ENCODE peak calls at places on chromosomes 5 and 9, in six cellular contexts. U, J, Y, E, V and H are unnamed samples.

GRCh38 chr5:21219255-21219654 is 1231.3 kb upstream of the CDH18 start:
- DNase-seq in U (no peak), J (no peak), Y (no peak), E (no peak), V (no peak), H (no peak)

GRCh38 chr5:180166168-180166567 is 42.8 kb downstream of the RASGEF1C start:
- DNase-seq in U (no peak), J (no peak), Y (no peak), E (no peak), V (no peak), H (no peak)

GRCh38 chr5:66144799-66145390 is 795 bp downstream of the SREK1 start:
- DNase-seq in U (peak), J (no peak), Y (peak), E (no peak), V (peak), H (peak)

GRCh38 chr9:134396258-134396742 is 70.0 kb downstream of the RXRA start:
- DNase-seq in U (no peak), J (peak), Y (no peak), E (no peak), V (no peak), H (peak)

GRCh38 chr9:98314381-98315066 is 59.1 kb upstream of the TBC1D2 start:
- DNase-seq in U (no peak), J (no peak), Y (no peak), E (no peak), V (no peak), H (peak)

GRCh38 chr9:98906273-98907040 is 37.2 kb upstream of the COL15A1 start:
- DNase-seq in U (no peak), J (no peak), Y (no peak), E (peak), V (no peak), H (no peak)

GRCh38 chr5:179623906-179624741 is 653 bp upstream of the HNRNPH1 start:
- DNase-seq in U (no peak), J (no peak), Y (peak), E (peak), V (peak), H (peak)

GRCh38 chr9:21096172-21096900 is 18.6 kb upstream of the IFNB1 start:
- DNase-seq in U (no peak), J (peak), Y (peak), E (no peak), V (no peak), H (peak)

GRCh38 chr5:26889810-26890209 is 148.6 kb downstream of the CDH9 start:
- DNase-seq in U (no peak), J (no peak), Y (no peak), E (no peak), V (no peak), H (no peak)

DNA sequence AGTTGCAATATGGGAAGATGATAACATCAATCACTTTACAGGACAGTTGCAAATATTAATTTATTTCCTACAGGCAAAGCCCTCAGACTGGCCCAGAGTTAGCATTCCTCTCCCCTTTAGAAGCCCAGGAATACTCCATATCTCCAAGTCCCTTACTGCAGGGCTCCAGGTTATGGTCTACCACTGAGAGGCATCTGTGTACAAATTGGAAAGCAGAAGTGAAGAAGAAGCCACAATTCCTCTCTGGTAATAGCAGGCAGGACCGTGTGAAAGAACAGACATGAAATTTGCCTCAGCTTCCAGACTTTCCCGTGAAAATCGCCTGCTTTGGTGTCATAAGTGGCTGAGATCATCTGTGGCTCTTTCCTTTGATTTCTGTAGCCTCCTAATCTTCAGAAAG is 289.6 kb downstream of the GLIS3 start:
- DNase-seq in U (no peak), J (no peak), Y (no peak), E (no peak), V (no peak), H (no peak)
- TF ChIP-seq MYC in U (no peak), J (no peak), Y (no peak), E (no peak), V (no peak), H (no peak)

DNA sequence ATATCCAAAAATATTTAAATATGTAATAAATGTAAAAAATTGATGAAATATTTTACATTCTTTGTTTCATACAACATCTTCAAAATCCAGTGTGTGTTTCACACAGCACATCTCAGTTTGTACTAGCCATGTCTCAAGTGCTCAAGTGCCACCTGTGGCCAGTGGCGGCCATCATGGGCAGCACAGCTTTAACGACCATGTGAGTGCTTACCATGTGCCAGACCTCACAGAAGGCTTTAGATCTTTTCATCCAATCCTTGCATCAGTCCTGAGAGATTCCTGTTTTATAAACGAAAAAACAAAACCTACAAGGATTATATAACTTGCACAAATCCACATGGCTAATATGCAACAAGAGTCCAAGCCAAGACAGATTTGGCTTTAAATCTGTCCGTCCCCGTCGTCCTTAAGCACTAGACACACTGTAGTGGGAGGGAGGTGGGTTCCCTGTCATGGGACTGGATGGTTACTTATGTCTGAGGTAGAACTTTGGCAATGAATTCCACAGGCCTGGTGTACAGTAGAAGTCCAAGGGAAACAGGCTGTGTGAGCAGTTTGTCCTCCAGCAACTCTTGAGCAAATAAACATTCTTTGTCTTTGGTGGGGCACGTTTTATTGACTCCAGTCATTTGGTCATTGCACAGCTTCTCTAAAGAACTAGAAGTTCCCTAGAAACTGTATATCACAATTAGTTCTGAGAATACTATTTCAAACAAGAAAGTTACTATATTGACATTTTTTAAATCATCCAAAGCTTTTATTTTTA is 25.0 kb upstream of the F2R start:
- DNase-seq in U (no peak), J (no peak), Y (peak), E (no peak), V (peak), H (no peak)
- TF ChIP-seq MYC in U (no peak), J (no peak), Y (no peak), E (no peak), V (no peak), H (no peak)

DNA sequence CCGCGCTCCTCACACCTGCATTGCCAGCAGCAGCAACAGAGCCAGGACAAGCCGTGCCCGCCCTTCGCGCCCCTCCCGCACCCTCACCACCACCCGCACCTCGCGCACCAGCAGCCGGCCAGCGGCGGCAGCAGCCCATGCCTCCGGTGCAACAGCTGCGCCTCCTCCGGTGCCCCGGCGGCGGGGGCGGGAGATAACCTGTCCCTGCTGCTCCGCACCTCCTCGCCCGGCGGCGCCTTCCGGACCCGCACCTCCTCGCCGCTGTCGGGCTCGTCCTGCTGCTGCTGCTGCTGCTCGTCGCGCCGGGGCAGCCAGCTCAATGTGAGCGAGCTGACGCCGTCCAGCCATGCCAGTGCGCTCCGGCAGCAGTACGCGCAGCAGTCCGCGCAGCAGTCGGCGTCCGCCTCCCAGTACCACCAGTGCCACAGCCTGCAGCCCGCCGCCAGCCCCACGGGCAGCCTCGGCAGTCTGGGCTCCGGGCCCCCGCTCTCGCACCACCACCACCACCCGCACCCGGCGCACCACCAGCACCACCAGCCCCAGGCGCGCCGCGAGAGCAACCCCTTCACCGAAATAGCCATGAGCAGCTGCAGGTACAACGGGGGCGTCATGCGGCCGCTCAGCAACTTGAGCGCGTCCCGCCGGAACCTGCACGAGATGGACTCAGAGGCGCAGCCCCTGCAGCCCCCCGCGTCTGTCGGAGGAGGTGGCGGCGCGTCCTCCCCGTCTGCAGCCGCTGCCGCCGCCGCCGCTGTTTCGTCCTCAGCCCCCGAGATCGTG is 517 bp downstream of the KCNN2 start:
- DNase-seq in U (peak), J (no peak), Y (no peak), E (no peak), V (no peak), H (no peak)
- TF ChIP-seq MYC in U (no peak), J (no peak), Y (no peak), E (no peak), V (no peak), H (no peak)

GRCh38 chr9:128923493-128923883 is 2.7 kb downstream of the PHYHD1 start:
- DNase-seq in U (no peak), J (no peak), Y (no peak), E (no peak), V (no peak), H (no peak)

GRCh38 chr9:128929560-128929959 is 8.8 kb downstream of the PHYHD1 start:
- DNase-seq in U (no peak), J (no peak), Y (no peak), E (no peak), V (no peak), H (no peak)

GRCh38 chr9:128921881-128922763 is 1.3 kb downstream of the PHYHD1 start:
- DNase-seq in U (no peak), J (no peak), Y (peak), E (peak), V (peak), H (no peak)

GRCh38 chr9:128928624-128929023 is 7.8 kb downstream of the PHYHD1 start:
- DNase-seq in U (no peak), J (no peak), Y (no peak), E (no peak), V (no peak), H (no peak)

GRCh38 chr9:128927731-128928411 is 7.1 kb downstream of the PHYHD1 start:
- DNase-seq in U (peak), J (peak), Y (peak), E (peak), V (no peak), H (peak)
- TF ChIP-seq MYC in U (no peak), J (no peak), Y (no peak), E (no peak), V (no peak), H (no peak)

GRCh38 chr9:136244116-136244775 is 1.4 kb downstream of the QSOX2 start:
- DNase-seq in U (no peak), J (peak), Y (no peak), E (no peak), V (peak), H (peak)
- TF ChIP-seq MYC in U (no peak), J (no peak), Y (no peak), E (no peak), V (no peak), H (no peak)